ENCODE peak calls at places on chromosomes 16 and 17, in seven cellular contexts. One of them, this sample, is unnamed.

GRCh38 chr17:48494335-48494734 is 36.5 kb downstream of the HOXB1 start:
- DNase-seq in H1: no peak
- DNase-seq in HepG2: no peak
- DNase-seq in GM12891: no peak
- DNase-seq in K562: no peak
- DNase-seq in GM12878: no peak
- DNase-seq in SK-N-SH: no peak
- DNase-seq in this sample: no peak

GRCh38 chr16:23650674-23651073 is 9.4 kb downstream of the DCTN5 start:
- DNase-seq in H1: no peak
- DNase-seq in SK-N-SH: no peak
- DNase-seq in GM12878: no peak
- DNase-seq in GM12891: no peak
- DNase-seq in HepG2: no peak
- DNase-seq in K562: no peak
- DNase-seq in this sample: no peak

GRCh38 chr16:84357191-84357651 is 11.1 kb upstream of the ATP2C2 start:
- DNase-seq in SK-N-SH: no peak
- DNase-seq in GM12891: no peak
- DNase-seq in GM12878: no peak
- DNase-seq in HepG2: no peak
- DNase-seq in K562: no peak
- DNase-seq in H1: no peak
- DNase-seq in this sample: no peak

GRCh38 chr17:9670596-9670995 is 25.3 kb downstream of the USP43 start:
- DNase-seq in SK-N-SH: no peak
- DNase-seq in GM12878: no peak
- DNase-seq in H1: no peak
- DNase-seq in K562: no peak
- DNase-seq in HepG2: no peak
- DNase-seq in GM12891: no peak
- DNase-seq in this sample: no peak

GRCh38 chr17:59178266-59178665 is 22.7 kb downstream of the PRR11 start:
- DNase-seq in K562: no peak
- DNase-seq in H1: no peak
- DNase-seq in GM12891: no peak
- DNase-seq in SK-N-SH: no peak
- DNase-seq in GM12878: no peak
- DNase-seq in HepG2: no peak
- DNase-seq in this sample: no peak

GRCh38 chr16:27113341-27113841 is 46.7 kb downstream of the C16orf82 start:
- DNase-seq in GM12878: peak
- DNase-seq in HepG2: peak
- DNase-seq in H1: no peak
- DNase-seq in GM12891: no peak
- DNase-seq in SK-N-SH: no peak
- DNase-seq in K562: no peak
- DNase-seq in this sample: no peak

GRCh38 chr17:75776399-75777242 is 8.0 kb upstream of the UNK start:
- DNase-seq in SK-N-SH: no peak
- DNase-seq in K562: peak
- DNase-seq in GM12878: no peak
- DNase-seq in HepG2: no peak
- DNase-seq in GM12891: no peak
- DNase-seq in H1: no peak
- DNase-seq in this sample: no peak

GRCh38 chr17:72373910-72374741 is 253.3 kb downstream of the SOX9 start:
- DNase-seq in HepG2: no peak
- DNase-seq in GM12878: no peak
- DNase-seq in K562: no peak
- DNase-seq in SK-N-SH: peak
- DNase-seq in H1: no peak
- DNase-seq in GM12891: no peak
- DNase-seq in this sample: no peak

GRCh38 chr17:74429604-74430384 is 2.1 kb upstream of the GPRC5C start:
- DNase-seq in K562: no peak
- DNase-seq in HepG2: peak
- DNase-seq in SK-N-SH: no peak
- DNase-seq in GM12891: no peak
- DNase-seq in GM12878: no peak
- DNase-seq in H1: no peak
- DNase-seq in this sample: no peak

GRCh38 chr16:89484923-89485679 is 5.3 kb downstream of the ANKRD11 start:
- DNase-seq in GM12878: peak
- DNase-seq in SK-N-SH: no peak
- DNase-seq in K562: no peak
- DNase-seq in GM12891: no peak
- DNase-seq in H1: no peak
- DNase-seq in HepG2: no peak
- DNase-seq in this sample: no peak

GRCh38 chr16:31537362-31537921 is 9.7 kb downstream of the AHSP start:
- DNase-seq in GM12878: no peak
- DNase-seq in GM12891: no peak
- DNase-seq in SK-N-SH: peak
- DNase-seq in HepG2: no peak
- DNase-seq in H1: peak
- DNase-seq in K562: no peak
- DNase-seq in this sample: no peak

GRCh38 chr17:67431210-67432015 is 54.3 kb downstream of the PITPNC1 start:
- DNase-seq in HepG2: no peak
- DNase-seq in GM12891: no peak
- DNase-seq in H1: no peak
- DNase-seq in K562: peak
- DNase-seq in GM12878: no peak
- DNase-seq in SK-N-SH: no peak
- DNase-seq in this sample: no peak

GRCh38 chr17:4209611-4210010 is 54.2 kb downstream of the ANKFY1 start:
- DNase-seq in GM12891: no peak
- DNase-seq in GM12878: no peak
- DNase-seq in H1: no peak
- DNase-seq in K562: no peak
- DNase-seq in HepG2: no peak
- DNase-seq in SK-N-SH: no peak
- DNase-seq in this sample: no peak

GRCh38 chr17:80847506-80848230 is 144.0 kb upstream of the CHMP6 start:
- DNase-seq in GM12891: no peak
- DNase-seq in GM12878: no peak
- DNase-seq in SK-N-SH: no peak
- DNase-seq in K562: peak
- DNase-seq in H1: no peak
- DNase-seq in HepG2: no peak
- DNase-seq in this sample: no peak

GRCh38 chr16:72369273-72369672 is 197.3 kb upstream of the PMFBP1 start:
- DNase-seq in K562: no peak
- DNase-seq in GM12891: no peak
- DNase-seq in GM12878: no peak
- DNase-seq in SK-N-SH: no peak
- DNase-seq in HepG2: no peak
- DNase-seq in H1: no peak
- DNase-seq in this sample: no peak

GRCh38 chr17:7330099-7331015 is 1.2 kb upstream of the NEURL4 start:
- DNase-seq in SK-N-SH: peak
- DNase-seq in GM12891: peak
- DNase-seq in K562: peak
- DNase-seq in H1: no peak
- DNase-seq in GM12878: no peak
- DNase-seq in HepG2: peak
- DNase-seq in this sample: peak

GRCh38 chr16:84065536-84066132 is 23.0 kb upstream of the SLC38A8 start:
- DNase-seq in SK-N-SH: peak
- DNase-seq in H1: no peak
- DNase-seq in K562: peak
- DNase-seq in GM12891: no peak
- DNase-seq in HepG2: peak
- DNase-seq in GM12878: no peak
- DNase-seq in this sample: no peak

GRCh38 chr17:58513391-58513912 is 986 bp downstream of the MTMR4 start:
- DNase-seq in GM12878: no peak
- DNase-seq in K562: peak
- DNase-seq in HepG2: no peak
- DNase-seq in H1: no peak
- DNase-seq in GM12891: no peak
- DNase-seq in SK-N-SH: peak
- DNase-seq in this sample: no peak

GRCh38 chr16:88120812-88121211 is 169.6 kb downstream of the BANP start:
- DNase-seq in H1: no peak
- DNase-seq in GM12891: no peak
- DNase-seq in SK-N-SH: no peak
- DNase-seq in HepG2: no peak
- DNase-seq in K562: no peak
- DNase-seq in GM12878: no peak
- DNase-seq in this sample: no peak
- TF ChIP-seq TAF1 in H1: no peak
- TF ChIP-seq TAF1 in GM12891: no peak
- TF ChIP-seq TAF1 in SK-N-SH: no peak
- TF ChIP-seq TAF1 in HepG2: no peak
- TF ChIP-seq TAF1 in K562: no peak
- TF ChIP-seq TAF1 in GM12878: no peak
- TF ChIP-seq TAF1 in this sample: no peak

DNA sequence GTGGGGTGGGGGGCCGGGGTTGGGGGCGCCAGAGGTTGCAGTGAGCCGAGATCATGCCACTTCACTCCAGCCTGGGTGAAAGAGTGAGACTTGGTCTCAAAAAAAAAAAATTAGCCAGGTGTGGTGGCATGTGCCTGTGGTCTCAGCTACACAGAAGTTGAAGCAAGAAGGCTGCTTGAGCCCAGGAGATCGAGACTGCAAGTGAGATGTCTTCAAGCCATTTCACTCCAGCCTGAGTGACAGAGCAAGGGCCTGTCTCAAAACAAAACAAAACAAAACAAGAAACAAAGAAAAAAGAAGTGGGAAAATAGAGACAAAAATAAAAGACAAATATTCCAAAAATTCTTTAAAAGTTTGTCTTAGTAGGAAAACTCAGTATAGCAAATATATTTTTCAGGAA is 135.1 kb upstream of the CORO6 start:
- DNase-seq in SK-N-SH: no peak
- DNase-seq in K562: no peak
- DNase-seq in GM12878: no peak
- DNase-seq in H1: no peak
- DNase-seq in GM12891: no peak
- DNase-seq in HepG2: no peak
- DNase-seq in this sample: no peak
- TF ChIP-seq TAF1 in SK-N-SH: no peak
- TF ChIP-seq TAF1 in K562: no peak
- TF ChIP-seq TAF1 in GM12878: no peak
- TF ChIP-seq TAF1 in H1: no peak
- TF ChIP-seq TAF1 in GM12891: no peak
- TF ChIP-seq TAF1 in HepG2: no peak
- TF ChIP-seq TAF1 in this sample: no peak

DNA sequence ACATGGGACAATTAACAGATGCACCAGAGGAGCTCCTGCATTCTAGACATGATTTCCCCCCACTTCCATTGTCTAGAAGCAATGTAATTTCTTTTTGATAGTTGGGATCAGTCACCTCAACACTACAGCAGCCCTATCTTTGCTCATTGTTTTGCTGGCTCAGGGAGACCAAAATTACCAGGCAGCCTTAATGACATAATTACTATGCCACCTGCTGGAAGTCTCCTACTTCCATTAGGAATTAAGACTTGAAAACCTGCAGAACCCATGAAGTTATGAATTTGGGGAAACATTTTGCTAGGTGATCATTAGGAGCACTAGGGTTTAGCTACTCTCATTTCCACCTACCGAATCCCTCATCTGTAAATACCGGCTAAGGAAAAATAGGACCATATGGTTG is 312.0 kb upstream of the CA10 start:
- DNase-seq in GM12891: no peak
- DNase-seq in K562: no peak
- DNase-seq in SK-N-SH: no peak
- DNase-seq in H1: no peak
- DNase-seq in HepG2: no peak
- DNase-seq in GM12878: no peak
- DNase-seq in this sample: no peak
- TF ChIP-seq TAF1 in GM12891: no peak
- TF ChIP-seq TAF1 in K562: no peak
- TF ChIP-seq TAF1 in SK-N-SH: no peak
- TF ChIP-seq TAF1 in H1: no peak
- TF ChIP-seq TAF1 in HepG2: no peak
- TF ChIP-seq TAF1 in GM12878: no peak
- TF ChIP-seq TAF1 in this sample: no peak

DNA sequence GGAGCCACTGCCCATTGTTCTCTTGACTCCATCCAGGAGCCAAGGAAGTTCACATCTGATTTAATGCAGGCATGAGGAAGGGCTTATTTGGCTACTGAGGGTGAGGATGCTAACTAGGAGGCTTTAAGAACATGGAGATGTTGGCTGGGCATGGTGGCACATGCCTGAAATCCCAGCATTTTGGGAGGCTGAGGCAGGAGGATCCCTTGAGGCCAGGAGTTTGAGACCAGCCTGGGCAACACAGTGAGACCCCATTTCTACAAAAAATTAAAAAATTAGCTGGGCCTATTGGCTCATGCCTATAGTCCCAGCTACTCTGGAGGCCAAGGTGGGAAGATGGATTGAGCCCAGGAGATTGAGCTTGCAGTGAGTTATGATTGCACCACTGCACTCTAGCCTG is 116.5 kb downstream of the RAP1GAP2 start:
- DNase-seq in SK-N-SH: no peak
- DNase-seq in HepG2: no peak
- DNase-seq in GM12878: no peak
- DNase-seq in H1: no peak
- DNase-seq in K562: no peak
- DNase-seq in GM12891: no peak
- DNase-seq in this sample: no peak
- TF ChIP-seq TAF1 in SK-N-SH: no peak
- TF ChIP-seq TAF1 in HepG2: no peak
- TF ChIP-seq TAF1 in GM12878: no peak
- TF ChIP-seq TAF1 in H1: no peak
- TF ChIP-seq TAF1 in K562: no peak
- TF ChIP-seq TAF1 in GM12891: no peak
- TF ChIP-seq TAF1 in this sample: no peak